ENCODE peak calls at places on chromosome 11, in ten cellular contexts. One of them, this sample, is unnamed.

GRCh38 chr11:69461272-69461962 is 20.0 kb upstream of the LINC01488 start:
- DNase-seq in NCI-H460: no peak
- DNase-seq in ELF-1: no peak
- DNase-seq in Kasumi-1: no peak
- DNase-seq in type B pancreatic cell: no peak
- DNase-seq in right cardiac atrium: no peak
- DNase-seq in adipocyte: no peak
- DNase-seq in AG04450: no peak
- DNase-seq in HEK293T: no peak
- DNase-seq in NCI-H1417: no peak
- DNase-seq in this sample: no peak

GRCh38 chr11:126477526-126478275 is 122.2 kb downstream of the ST3GAL4 start:
- DNase-seq in type B pancreatic cell: no peak
- DNase-seq in AG04450: no peak
- DNase-seq in HEK293T: no peak
- DNase-seq in Kasumi-1: peak
- DNase-seq in adipocyte: no peak
- DNase-seq in NCI-H1417: peak
- DNase-seq in NCI-H460: no peak
- DNase-seq in right cardiac atrium: no peak
- DNase-seq in ELF-1: no peak
- DNase-seq in this sample: peak

GRCh38 chr11:86463120-86463519 is 88.4 kb downstream of the CCDC81 start:
- DNase-seq in AG04450: no peak
- DNase-seq in HEK293T: no peak
- DNase-seq in NCI-H460: no peak
- DNase-seq in NCI-H1417: peak
- DNase-seq in ELF-1: no peak
- DNase-seq in adipocyte: no peak
- DNase-seq in type B pancreatic cell: no peak
- DNase-seq in Kasumi-1: no peak
- DNase-seq in right cardiac atrium: no peak
- DNase-seq in this sample: peak

GRCh38 chr11:128422576-128423370 is 164.6 kb downstream of the ETS1 start:
- DNase-seq in HEK293T: no peak
- DNase-seq in right cardiac atrium: peak
- DNase-seq in Kasumi-1: no peak
- DNase-seq in AG04450: no peak
- DNase-seq in adipocyte: no peak
- DNase-seq in ELF-1: no peak
- DNase-seq in NCI-H460: no peak
- DNase-seq in NCI-H1417: peak
- DNase-seq in type B pancreatic cell: no peak
- DNase-seq in this sample: peak

GRCh38 chr11:120564573-120565301 is 53.2 kb downstream of the GRIK4 start:
- DNase-seq in AG04450: no peak
- DNase-seq in type B pancreatic cell: no peak
- DNase-seq in NCI-H460: no peak
- DNase-seq in HEK293T: peak
- DNase-seq in adipocyte: peak
- DNase-seq in NCI-H1417: peak
- DNase-seq in ELF-1: peak
- DNase-seq in right cardiac atrium: peak
- DNase-seq in Kasumi-1: no peak
- DNase-seq in this sample: no peak

GRCh38 chr11:45041556-45041955 is 90.9 kb upstream of the TP53I11 start:
- DNase-seq in right cardiac atrium: no peak
- DNase-seq in Kasumi-1: no peak
- DNase-seq in NCI-H1417: peak
- DNase-seq in AG04450: no peak
- DNase-seq in HEK293T: no peak
- DNase-seq in NCI-H460: no peak
- DNase-seq in adipocyte: no peak
- DNase-seq in ELF-1: peak
- DNase-seq in type B pancreatic cell: no peak
- DNase-seq in this sample: peak

GRCh38 chr11:12224537-12224893 is 114.1 kb downstream of the MICAL2 start:
- DNase-seq in AG04450: peak
- DNase-seq in adipocyte: peak
- DNase-seq in type B pancreatic cell: no peak
- DNase-seq in NCI-H460: peak
- DNase-seq in NCI-H1417: no peak
- DNase-seq in right cardiac atrium: peak
- DNase-seq in HEK293T: no peak
- DNase-seq in Kasumi-1: peak
- DNase-seq in ELF-1: no peak
- DNase-seq in this sample: no peak

GRCh38 chr11:6418199-6418957 is 516 bp downstream of the APBB1 start:
- DNase-seq in adipocyte: peak
- DNase-seq in NCI-H460: no peak
- DNase-seq in NCI-H1417: peak
- DNase-seq in type B pancreatic cell: no peak
- DNase-seq in Kasumi-1: no peak
- DNase-seq in right cardiac atrium: peak
- DNase-seq in AG04450: no peak
- DNase-seq in ELF-1: peak
- DNase-seq in HEK293T: peak
- DNase-seq in this sample: peak

GRCh38 chr11:16271258-16271657 is 85.1 kb downstream of the SOX6 start:
- DNase-seq in NCI-H1417: no peak
- DNase-seq in adipocyte: no peak
- DNase-seq in HEK293T: no peak
- DNase-seq in right cardiac atrium: no peak
- DNase-seq in type B pancreatic cell: no peak
- DNase-seq in Kasumi-1: no peak
- DNase-seq in NCI-H460: no peak
- DNase-seq in ELF-1: no peak
- DNase-seq in AG04450: no peak
- DNase-seq in this sample: no peak

GRCh38 chr11:26522912-26523610 is 49.0 kb downstream of the MUC15 start:
- DNase-seq in NCI-H1417: peak
- DNase-seq in type B pancreatic cell: no peak
- DNase-seq in NCI-H460: no peak
- DNase-seq in HEK293T: no peak
- DNase-seq in ELF-1: peak
- DNase-seq in Kasumi-1: peak
- DNase-seq in right cardiac atrium: no peak
- DNase-seq in adipocyte: no peak
- DNase-seq in AG04450: no peak
- DNase-seq in this sample: peak

GRCh38 chr11:84022221-84022620 is 736.1 kb upstream of the CCDC90B start:
- DNase-seq in NCI-H1417: peak
- DNase-seq in adipocyte: no peak
- DNase-seq in NCI-H460: no peak
- DNase-seq in ELF-1: peak
- DNase-seq in Kasumi-1: no peak
- DNase-seq in type B pancreatic cell: no peak
- DNase-seq in AG04450: no peak
- DNase-seq in right cardiac atrium: no peak
- DNase-seq in HEK293T: no peak
- DNase-seq in this sample: peak

GRCh38 chr11:61544466-61544865 is 35.9 kb downstream of the LRRC10B start:
- DNase-seq in AG04450: no peak
- DNase-seq in ELF-1: no peak
- DNase-seq in adipocyte: no peak
- DNase-seq in right cardiac atrium: peak
- DNase-seq in type B pancreatic cell: no peak
- DNase-seq in NCI-H1417: no peak
- DNase-seq in Kasumi-1: no peak
- DNase-seq in HEK293T: no peak
- DNase-seq in NCI-H460: no peak
- DNase-seq in this sample: no peak

GRCh38 chr11:119263352-119263940 is 53.5 kb downstream of the MCAM start:
- DNase-seq in AG04450: no peak
- DNase-seq in ELF-1: no peak
- DNase-seq in NCI-H460: no peak
- DNase-seq in Kasumi-1: no peak
- DNase-seq in adipocyte: peak
- DNase-seq in type B pancreatic cell: no peak
- DNase-seq in right cardiac atrium: no peak
- DNase-seq in NCI-H1417: no peak
- DNase-seq in HEK293T: no peak
- DNase-seq in this sample: no peak

GRCh38 chr11:131688056-131688693 is 317.8 kb downstream of the NTM start:
- DNase-seq in NCI-H460: peak
- DNase-seq in Kasumi-1: peak
- DNase-seq in NCI-H1417: peak
- DNase-seq in AG04450: no peak
- DNase-seq in right cardiac atrium: peak
- DNase-seq in type B pancreatic cell: peak
- DNase-seq in HEK293T: peak
- DNase-seq in ELF-1: peak
- DNase-seq in adipocyte: peak
- DNase-seq in this sample: peak

GRCh38 chr11:36726420-36726819 is 128.4 kb upstream of the RAG2 start:
- DNase-seq in HEK293T: no peak
- DNase-seq in type B pancreatic cell: no peak
- DNase-seq in adipocyte: no peak
- DNase-seq in NCI-H1417: no peak
- DNase-seq in Kasumi-1: no peak
- DNase-seq in NCI-H460: no peak
- DNase-seq in ELF-1: no peak
- DNase-seq in AG04450: no peak
- DNase-seq in right cardiac atrium: no peak
- DNase-seq in this sample: no peak

GRCh38 chr11:469684-470667 is 19.9 kb downstream of the PTDSS2 start:
- DNase-seq in Kasumi-1: no peak
- DNase-seq in HEK293T: no peak
- DNase-seq in NCI-H460: peak
- DNase-seq in right cardiac atrium: peak
- DNase-seq in AG04450: peak
- DNase-seq in ELF-1: no peak
- DNase-seq in adipocyte: peak
- DNase-seq in type B pancreatic cell: no peak
- DNase-seq in NCI-H1417: no peak
- DNase-seq in this sample: no peak

GRCh38 chr11:12143461-12144258 is 33.3 kb downstream of the MICAL2 start:
- DNase-seq in HEK293T: no peak
- DNase-seq in NCI-H460: no peak
- DNase-seq in right cardiac atrium: no peak
- DNase-seq in ELF-1: no peak
- DNase-seq in adipocyte: no peak
- DNase-seq in type B pancreatic cell: no peak
- DNase-seq in Kasumi-1: no peak
- DNase-seq in NCI-H1417: no peak
- DNase-seq in AG04450: no peak
- DNase-seq in this sample: no peak

GRCh38 chr11:95925011-95925410 is 1.1 kb upstream of the MTMR2 start:
- DNase-seq in type B pancreatic cell: no peak
- DNase-seq in AG04450: no peak
- DNase-seq in NCI-H1417: peak
- DNase-seq in adipocyte: peak
- DNase-seq in NCI-H460: peak
- DNase-seq in HEK293T: no peak
- DNase-seq in Kasumi-1: no peak
- DNase-seq in right cardiac atrium: no peak
- DNase-seq in ELF-1: no peak
- DNase-seq in this sample: no peak

GRCh38 chr11:93504110-93505095 is 38.8 kb downstream of the SMCO4 start:
- DNase-seq in ELF-1: no peak
- DNase-seq in HEK293T: no peak
- DNase-seq in right cardiac atrium: no peak
- DNase-seq in NCI-H1417: no peak
- DNase-seq in AG04450: no peak
- DNase-seq in Kasumi-1: no peak
- DNase-seq in type B pancreatic cell: no peak
- DNase-seq in NCI-H460: no peak
- DNase-seq in adipocyte: no peak
- DNase-seq in this sample: peak

GRCh38 chr11:24575392-24575791 is 78.5 kb downstream of the LUZP2 start:
- DNase-seq in ELF-1: no peak
- DNase-seq in right cardiac atrium: no peak
- DNase-seq in type B pancreatic cell: no peak
- DNase-seq in AG04450: no peak
- DNase-seq in adipocyte: peak
- DNase-seq in Kasumi-1: no peak
- DNase-seq in NCI-H460: no peak
- DNase-seq in NCI-H1417: no peak
- DNase-seq in HEK293T: no peak
- DNase-seq in this sample: no peak

GRCh38 chr11:110750100-110750499 is 37.9 kb upstream of the ARHGAP20 start:
- DNase-seq in AG04450: no peak
- DNase-seq in type B pancreatic cell: no peak
- DNase-seq in NCI-H1417: no peak
- DNase-seq in ELF-1: no peak
- DNase-seq in Kasumi-1: no peak
- DNase-seq in adipocyte: no peak
- DNase-seq in HEK293T: no peak
- DNase-seq in right cardiac atrium: no peak
- DNase-seq in NCI-H460: no peak
- DNase-seq in this sample: no peak

GRCh38 chr11:63858628-63859550 is 20.0 kb downstream of the MARK2 start:
- DNase-seq in NCI-H1417: no peak
- DNase-seq in type B pancreatic cell: no peak
- DNase-seq in HEK293T: no peak
- DNase-seq in right cardiac atrium: peak
- DNase-seq in Kasumi-1: no peak
- DNase-seq in NCI-H460: peak
- DNase-seq in AG04450: no peak
- DNase-seq in adipocyte: peak
- DNase-seq in ELF-1: no peak
- DNase-seq in this sample: no peak

GRCh38 chr11:69799582-69799981 is 19.6 kb downstream of the FGF3 start:
- DNase-seq in right cardiac atrium: no peak
- DNase-seq in NCI-H460: no peak
- DNase-seq in ELF-1: peak
- DNase-seq in HEK293T: peak
- DNase-seq in type B pancreatic cell: no peak
- DNase-seq in adipocyte: no peak
- DNase-seq in AG04450: no peak
- DNase-seq in NCI-H1417: peak
- DNase-seq in Kasumi-1: peak
- DNase-seq in this sample: no peak

GRCh38 chr11:130269544-130269943 is 45.2 kb downstream of the ZBTB44 start:
- DNase-seq in ELF-1: no peak
- DNase-seq in NCI-H1417: no peak
- DNase-seq in type B pancreatic cell: no peak
- DNase-seq in HEK293T: no peak
- DNase-seq in Kasumi-1: peak
- DNase-seq in NCI-H460: no peak
- DNase-seq in adipocyte: no peak
- DNase-seq in AG04450: no peak
- DNase-seq in right cardiac atrium: no peak
- DNase-seq in this sample: no peak

GRCh38 chr11:94171693-94172440 is 43.2 kb downstream of the PANX1 start:
- DNase-seq in right cardiac atrium: peak
- DNase-seq in type B pancreatic cell: no peak
- DNase-seq in NCI-H1417: peak
- DNase-seq in AG04450: no peak
- DNase-seq in adipocyte: peak
- DNase-seq in ELF-1: peak
- DNase-seq in Kasumi-1: peak
- DNase-seq in NCI-H460: peak
- DNase-seq in HEK293T: peak
- DNase-seq in this sample: no peak

GRCh38 chr11:131889146-131889577 is 518.7 kb downstream of the NTM start:
- DNase-seq in NCI-H460: no peak
- DNase-seq in type B pancreatic cell: no peak
- DNase-seq in right cardiac atrium: no peak
- DNase-seq in ELF-1: peak
- DNase-seq in AG04450: peak
- DNase-seq in HEK293T: no peak
- DNase-seq in NCI-H1417: peak
- DNase-seq in adipocyte: peak
- DNase-seq in Kasumi-1: no peak
- DNase-seq in this sample: peak

GRCh38 chr11:33722579-33723234 is 13.5 kb downstream of the CD59 start:
- DNase-seq in HEK293T: no peak
- DNase-seq in adipocyte: peak
- DNase-seq in right cardiac atrium: no peak
- DNase-seq in ELF-1: no peak
- DNase-seq in AG04450: no peak
- DNase-seq in NCI-H1417: no peak
- DNase-seq in NCI-H460: no peak
- DNase-seq in Kasumi-1: no peak
- DNase-seq in type B pancreatic cell: no peak
- DNase-seq in this sample: no peak

GRCh38 chr11:70343631-70344030 is 54.7 kb upstream of the CTTN start:
- DNase-seq in ELF-1: no peak
- DNase-seq in AG04450: no peak
- DNase-seq in type B pancreatic cell: no peak
- DNase-seq in right cardiac atrium: peak
- DNase-seq in adipocyte: no peak
- DNase-seq in NCI-H1417: no peak
- DNase-seq in HEK293T: no peak
- DNase-seq in Kasumi-1: no peak
- DNase-seq in NCI-H460: no peak
- DNase-seq in this sample: no peak

This sample was measured in NCI-H345.